ENCODE peak calls at places on chromosomes 1 and 21, in six cellular contexts. R is activated CD4-positive, alpha-beta T cell treated with anti-CD3 and anti-CD28 coated beads, Interleukin-2, amount 50 U/mL, for 48 hours; H is AG09319; C is NCI-H1092 treated with DMSO at 0.1 percent for 48 hours; K is HAP-1; T is stimulated activated CD8-positive, alpha-beta memory T cell treated with anti-CD3 and anti-CD28 coated beads, Interleukin-4, amount 100 ng/mL, for 24 hours. B is an unnamed sample.

GRCh38 chr1:1101503-1101902 is 14.4 kb downstream of the C1orf159 start:
- DNase-seq in C (no peak), K (no peak), H (no peak), T (no peak), R (no peak), B (no peak)

GRCh38 chr1:1614204-1614953 is 921 bp upstream of the MIB2 start:
- DNase-seq in C (no peak), R (peak; percentile 73), H (peak; percentile 35), K (peak; percentile 22), T (peak; percentile 42), B (no peak)

GRCh38 chr1:219088778-219089557 is 84.7 kb upstream of the LYPLAL1 start:
- DNase-seq in T (no peak), R (no peak), K (no peak), C (no peak), H (peak; percentile 75), B (no peak)

GRCh38 chr1:183218039-183218618 is 32.1 kb downstream of the LAMC2 start:
- DNase-seq in H (no peak), C (peak; percentile 81), T (no peak), K (no peak), R (no peak), B (no peak)

GRCh38 chr21:46141767-46142580 is 13.4 kb downstream of the FTCD start:
- DNase-seq in R (no peak), T (no peak), H (no peak), C (no peak), K (no peak), B (no peak)

GRCh38 chr1:93816970-93817738 is 61.9 kb downstream of the DNTTIP2 start:
- DNase-seq in R (no peak), K (no peak), H (no peak), C (no peak), T (no peak), B (no peak)

GRCh38 chr1:234841710-234842231 is 231.8 kb upstream of the IRF2BP2 start:
- DNase-seq in R (no peak), K (no peak), T (no peak), C (no peak), H (no peak), B (no peak)

GRCh38 chr1:159943908-159944622 is 1.3 kb downstream of the IGSF9 start:
- DNase-seq in H (no peak), T (no peak), K (no peak), C (no peak), R (no peak), B (no peak)

GRCh38 chr1:60916926-60917325 is 165.4 kb upstream of the NFIA start:
- DNase-seq in H (no peak), K (no peak), C (peak; percentile 26), T (no peak), R (no peak), B (no peak)

GRCh38 chr1:46110521-46110920 is 21.9 kb downstream of the PIK3R3 start:
- DNase-seq in R (no peak), H (no peak), T (no peak), K (no peak), C (no peak), B (no peak)

GRCh38 chr1:15523922-15524282 is at the start of gene CASP9:
- DNase-seq in R (no peak), K (peak; percentile 15), T (no peak), H (no peak), C (no peak), B (no peak)

GRCh38 chr21:40587786-40588353 is 259.1 kb downstream of the DSCAM start:
- DNase-seq in C (peak; percentile 21), R (no peak), K (no peak), H (no peak), T (no peak), B (no peak)

GRCh38 chr1:235502601-235503332 is 1.5 kb downstream of the B3GALNT2 start:
- DNase-seq in T (no peak), K (peak; percentile 31), C (no peak), H (no peak), R (no peak), B (no peak)

GRCh38 chr1:7536891-7537591 is 234.1 kb upstream of the VAMP3 start:
- DNase-seq in K (no peak), C (peak; percentile 79), R (no peak), T (no peak), H (no peak), B (no peak)

GRCh38 chr1:51324271-51325010 is 5.9 kb downstream of the TTC39A start:
- DNase-seq in T (no peak), R (no peak), H (no peak), K (no peak), C (no peak), B (no peak)

GRCh38 chr21:46027855-46028493 is 46.4 kb downstream of the COL6A1 start:
- DNase-seq in T (no peak), C (no peak), H (peak; percentile 62), K (no peak), R (no peak), B (no peak)

GRCh38 chr21:36738489-36739126 is 39.7 kb downstream of the SIM2 start:
- DNase-seq in C (no peak), T (no peak), R (no peak), H (no peak), K (no peak), B (no peak)

GRCh38 chr1:240134596-240134995 is 42.9 kb downstream of the FMN2 start:
- DNase-seq in H (peak; percentile 67), R (no peak), T (no peak), K (no peak), C (no peak), B (no peak)

GRCh38 chr1:9250586-9251381 is 16.2 kb downstream of the H6PD start:
- DNase-seq in H (no peak), C (no peak), K (no peak), T (no peak), R (no peak), B (no peak)

GRCh38 chr1:201497935-201498509 is 8.9 kb downstream of the CSRP1 start:
- DNase-seq in R (no peak), C (no peak), H (no peak), K (no peak), T (no peak), B (no peak)

GRCh38 chr1:53543130-53543770 is 84.1 kb downstream of the DMRTB1 start:
- DNase-seq in H (no peak), C (no peak), R (no peak), T (no peak), K (peak; percentile 6), B (no peak)

GRCh38 chr21:37130971-37131370 is 57.9 kb downstream of the TTC3 start:
- DNase-seq in T (no peak), H (no peak), C (no peak), K (no peak), R (no peak), B (no peak)

GRCh38 chr1:67372136-67372535 is 58.1 kb downstream of the SERBP1 start:
- DNase-seq in C (no peak), T (no peak), H (no peak), K (no peak), R (no peak), B (no peak)

GRCh38 chr1:203317429-203318228 is 12.3 kb downstream of the BTG2 start:
- DNase-seq in T (no peak), R (no peak), H (no peak), C (peak; percentile 38), K (no peak), B (no peak)

GRCh38 chr21:40622531-40622930 is 224.4 kb downstream of the DSCAM start:
- DNase-seq in R (no peak), T (no peak), H (no peak), K (no peak), C (peak; percentile 89), B (no peak)

GRCh38 chr1:108972941-108973340 is 9.7 kb upstream of the CLCC1 start:
- DNase-seq in C (no peak), K (no peak), H (no peak), T (no peak), R (no peak), B (no peak)

GRCh38 chr1:95655321-95656020 is 421.5 kb downstream of the RWDD3 start:
- DNase-seq in H (no peak), R (no peak), C (no peak), T (no peak), K (peak; percentile 18), B (no peak)

GRCh38 chr1:54640863-54641836 is at the start of gene MROH7:
- DNase-seq in K (no peak), R (no peak), C (no peak), H (no peak), T (no peak), B (no peak)

GRCh38 chr1:8078176-8078671 is 52.1 kb upstream of the ERRFI1 start:
- DNase-seq in C (no peak), R (no peak), H (no peak), T (no peak), K (no peak), B (no peak)

GRCh38 chr1:184162266-184162665 is 110.7 kb downstream of the TSEN15 start:
- DNase-seq in K (no peak), R (no peak), T (no peak), H (no peak), C (no peak), B (no peak)

GRCh38 chr1:94383966-94384408 is 34.2 kb upstream of the ABCD3 start:
- DNase-seq in C (no peak), T (no peak), H (no peak), R (no peak), K (no peak), B (no peak)

GRCh38 chr1:64960731-64961130 is 5.6 kb downstream of the JAK1 start:
- DNase-seq in K (no peak), T (no peak), R (no peak), H (no peak), C (no peak), B (no peak)

GRCh38 chr1:15911927-15912326 is 64.0 kb downstream of the ZBTB17 start:
- DNase-seq in R (no peak), H (no peak), K (no peak), T (no peak), C (no peak), B (no peak)

GRCh38 chr1:70910013-70910412 is 137.6 kb downstream of the PTGER3 start:
- DNase-seq in R (no peak), C (no peak), H (no peak), K (no peak), T (no peak), B (no peak)

GRCh38 chr1:21510113-21510493 is 880 bp downstream of the ALPL start:
- DNase-seq in T (no peak), K (peak; percentile 76), C (no peak), H (no peak), R (no peak), B (no peak)

GRCh38 chr1:200027264-200027823 is at the start of gene NR5A2:
- DNase-seq in R (no peak), H (no peak), K (no peak), T (no peak), C (no peak), B (no peak)

GRCh38 chr21:38297193-38297592 is 40.4 kb downstream of the KCNJ15 start:
- DNase-seq in R (no peak), H (peak; percentile 70), K (no peak), T (no peak), C (no peak), B (no peak)

GRCh38 chr1:231040019-231040799 is at the start of gene FAM89A:
- DNase-seq in K (peak; percentile 18), T (peak; percentile 59), R (peak; percentile 76), H (no peak), C (no peak), B (peak; percentile 71)

GRCh38 chr1:39144943-39145650 is 59.4 kb upstream of the MACF1 start:
- DNase-seq in C (no peak), H (no peak), R (no peak), T (no peak), K (no peak), B (no peak)

GRCh38 chr1:28260803-28261174 is 1.5 kb downstream of the SESN2 start:
- DNase-seq in R (no peak), C (no peak), H (no peak), K (no peak), T (no peak), B (no peak)